ENCODE peak calls at places on chromosomes 3 and 15, in six cellular contexts. One of them, this sample, is unnamed.

GRCh38 chr15:82891025-82891390 is 61.5 kb downstream of the HOMER2 start:
- DNase-seq in AG09319: no peak
- DNase-seq in GM23248: no peak
- DNase-seq in foreskin keratinocyte: no peak
- DNase-seq in NCI-H2029: no peak
- DNase-seq in pancreas: no peak
- DNase-seq in this sample: no peak

GRCh38 chr3:57423335-57423734 is 120.8 kb downstream of the DNAH12 start:
- DNase-seq in GM23248: no peak
- DNase-seq in AG09319: no peak
- DNase-seq in pancreas: no peak
- DNase-seq in foreskin keratinocyte: no peak
- DNase-seq in NCI-H2029: no peak
- DNase-seq in this sample: no peak

GRCh38 chr3:166282931-166283330 is 445.7 kb upstream of the BCHE start:
- DNase-seq in AG09319: no peak
- DNase-seq in GM23248: no peak
- DNase-seq in pancreas: no peak
- DNase-seq in foreskin keratinocyte: no peak
- DNase-seq in NCI-H2029: no peak
- DNase-seq in this sample: no peak

GRCh38 chr3:11626084-11626463 is 17.6 kb downstream of the VGLL4 start:
- DNase-seq in AG09319: no peak
- DNase-seq in pancreas: no peak
- DNase-seq in foreskin keratinocyte: no peak
- DNase-seq in NCI-H2029: no peak
- DNase-seq in GM23248: no peak
- DNase-seq in this sample: no peak

GRCh38 chr3:197950661-197951029 is 655 bp downstream of the RPL35A start:
- DNase-seq in foreskin keratinocyte: no peak
- DNase-seq in AG09319: no peak
- DNase-seq in NCI-H2029: no peak
- DNase-seq in GM23248: no peak
- DNase-seq in pancreas: no peak
- DNase-seq in this sample: no peak

GRCh38 chr15:72112111-72112510 is 5.8 kb downstream of the MYO9A start:
- DNase-seq in GM23248: no peak
- DNase-seq in AG09319: no peak
- DNase-seq in pancreas: no peak
- DNase-seq in foreskin keratinocyte: no peak
- DNase-seq in NCI-H2029: no peak
- DNase-seq in this sample: no peak

GRCh38 chr3:11734-12133 is 184.8 kb upstream of the CHL1 start:
- DNase-seq in pancreas: no peak
- DNase-seq in AG09319: no peak
- DNase-seq in NCI-H2029: no peak
- DNase-seq in GM23248: no peak
- DNase-seq in foreskin keratinocyte: no peak
- DNase-seq in this sample: no peak

GRCh38 chr15:66703540-66703941 is 1.5 kb downstream of the SMAD6 start:
- DNase-seq in AG09319: no peak
- DNase-seq in GM23248: peak
- DNase-seq in foreskin keratinocyte: no peak
- DNase-seq in pancreas: peak
- DNase-seq in NCI-H2029: no peak
- DNase-seq in this sample: peak

GRCh38 chr3:176696816-176697215 is 500.5 kb downstream of the TBL1XR1 start:
- DNase-seq in foreskin keratinocyte: no peak
- DNase-seq in AG09319: no peak
- DNase-seq in NCI-H2029: no peak
- DNase-seq in GM23248: no peak
- DNase-seq in pancreas: peak
- DNase-seq in this sample: no peak

GRCh38 chr15:91522609-91523332 is 330.7 kb upstream of the SLCO3A1 start:
- DNase-seq in GM23248: peak
- DNase-seq in AG09319: no peak
- DNase-seq in pancreas: no peak
- DNase-seq in NCI-H2029: no peak
- DNase-seq in foreskin keratinocyte: peak
- DNase-seq in this sample: peak

GRCh38 chr15:70533931-70534742 is 229.2 kb downstream of the UACA start:
- DNase-seq in AG09319: no peak
- DNase-seq in NCI-H2029: no peak
- DNase-seq in GM23248: peak
- DNase-seq in pancreas: no peak
- DNase-seq in foreskin keratinocyte: no peak
- DNase-seq in this sample: no peak

GRCh38 chr3:171257251-171258179 is 202.7 kb downstream of the TNIK start:
- DNase-seq in GM23248: peak
- DNase-seq in pancreas: no peak
- DNase-seq in NCI-H2029: no peak
- DNase-seq in foreskin keratinocyte: no peak
- DNase-seq in AG09319: no peak
- DNase-seq in this sample: peak

GRCh38 chr3:127572735-127573134 is 17.8 kb downstream of the TPRA1 start:
- DNase-seq in foreskin keratinocyte: no peak
- DNase-seq in NCI-H2029: no peak
- DNase-seq in AG09319: no peak
- DNase-seq in pancreas: no peak
- DNase-seq in GM23248: no peak
- DNase-seq in this sample: no peak

GRCh38 chr15:40322531-40323238 is 807 bp upstream of the INAFM2 start:
- DNase-seq in GM23248: no peak
- DNase-seq in pancreas: no peak
- DNase-seq in NCI-H2029: no peak
- DNase-seq in foreskin keratinocyte: no peak
- DNase-seq in AG09319: no peak
- DNase-seq in this sample: no peak

GRCh38 chr3:151686257-151686656 is 47.5 kb upstream of the AADACL2 start:
- DNase-seq in foreskin keratinocyte: no peak
- DNase-seq in GM23248: no peak
- DNase-seq in AG09319: no peak
- DNase-seq in pancreas: no peak
- DNase-seq in NCI-H2029: no peak
- DNase-seq in this sample: no peak

GRCh38 chr3:39181408-39182335 is 10.7 kb downstream of the XIRP1 start:
- DNase-seq in foreskin keratinocyte: no peak
- DNase-seq in pancreas: no peak
- DNase-seq in AG09319: no peak
- DNase-seq in GM23248: no peak
- DNase-seq in NCI-H2029: no peak
- DNase-seq in this sample: no peak

GRCh38 chr3:73502609-73503560 is 121.9 kb downstream of the PDZRN3 start:
- DNase-seq in AG09319: no peak
- DNase-seq in GM23248: peak
- DNase-seq in foreskin keratinocyte: peak
- DNase-seq in pancreas: peak
- DNase-seq in NCI-H2029: peak
- DNase-seq in this sample: peak

GRCh38 chr3:38598791-38599190 is 50.7 kb downstream of the SCN5A start:
- DNase-seq in foreskin keratinocyte: no peak
- DNase-seq in NCI-H2029: no peak
- DNase-seq in GM23248: no peak
- DNase-seq in pancreas: no peak
- DNase-seq in AG09319: no peak
- DNase-seq in this sample: no peak

GRCh38 chr3:142498397-142499180 is 50.8 kb upstream of the XRN1 start:
- DNase-seq in foreskin keratinocyte: peak
- DNase-seq in AG09319: no peak
- DNase-seq in pancreas: no peak
- DNase-seq in NCI-H2029: no peak
- DNase-seq in GM23248: no peak
- DNase-seq in this sample: no peak

GRCh38 chr3:19947549-19948071 is 713 bp downstream of the RAB5A start:
- DNase-seq in AG09319: no peak
- DNase-seq in NCI-H2029: peak
- DNase-seq in pancreas: peak
- DNase-seq in foreskin keratinocyte: peak
- DNase-seq in GM23248: peak
- DNase-seq in this sample: peak

GRCh38 chr3:120052225-120052624 is 42.0 kb downstream of the GSK3B start:
- DNase-seq in GM23248: no peak
- DNase-seq in foreskin keratinocyte: no peak
- DNase-seq in NCI-H2029: no peak
- DNase-seq in AG09319: no peak
- DNase-seq in pancreas: no peak
- DNase-seq in this sample: no peak

GRCh38 chr3:186054481-186055399 is 54.1 kb downstream of the ETV5 start:
- DNase-seq in AG09319: no peak
- DNase-seq in foreskin keratinocyte: no peak
- DNase-seq in NCI-H2029: no peak
- DNase-seq in pancreas: no peak
- DNase-seq in GM23248: no peak
- DNase-seq in this sample: no peak

GRCh38 chr3:42119558-42120355 is 28.6 kb downstream of the TRAK1 start:
- DNase-seq in NCI-H2029: no peak
- DNase-seq in GM23248: peak
- DNase-seq in foreskin keratinocyte: no peak
- DNase-seq in pancreas: no peak
- DNase-seq in AG09319: no peak
- DNase-seq in this sample: no peak

GRCh38 chr3:123406598-123406997 is 42.3 kb downstream of the ADCY5 start:
- DNase-seq in AG09319: no peak
- DNase-seq in foreskin keratinocyte: no peak
- DNase-seq in NCI-H2029: peak
- DNase-seq in GM23248: no peak
- DNase-seq in pancreas: no peak
- DNase-seq in this sample: peak

GRCh38 chr3:133851266-133851906 is 44.3 kb downstream of the RAB6B start:
- DNase-seq in pancreas: no peak
- DNase-seq in GM23248: no peak
- DNase-seq in NCI-H2029: no peak
- DNase-seq in AG09319: no peak
- DNase-seq in foreskin keratinocyte: no peak
- DNase-seq in this sample: no peak